ENCODE peak calls at places on chromosomes 12 and 14, in ten cellular contexts. O is mucosa of descending colon; I is AG10803; S is effector memory CD4-positive, alpha-beta T cell; T is Right ventricle myocardium superior; H is upper lobe of right lung; Y is chondrocyte; V is heart right ventricle; J is endothelial cell of umbilical vein; B is left cardiac atrium. K is an unnamed sample.

GRCh38 chr12:6821674-6822433 is at the start of gene GPR162:
- DNase-seq in O (peak), I (peak), S (no peak), T (peak), H (no peak), Y (no peak), V (peak), J (no peak), B (peak), K (peak)

GRCh38 chr12:15600223-15600935 is 188.8 kb downstream of the EPS8 start:
- DNase-seq in O (no peak), I (no peak), S (no peak), T (no peak), H (no peak), Y (no peak), V (no peak), J (no peak), B (no peak), K (no peak)

GRCh38 chr12:45612044-45612794 is 117.3 kb upstream of the ARID2 start:
- DNase-seq in O (no peak), I (peak), S (no peak), T (no peak), H (no peak), Y (no peak), V (no peak), J (peak), B (no peak), K (no peak)

GRCh38 chr12:95674631-95675030 is 115.9 kb downstream of the NTN4 start:
- DNase-seq in O (peak), I (peak), S (no peak), T (no peak), H (no peak), Y (no peak), V (peak), J (peak), B (no peak), K (peak)

GRCh38 chr14:90624732-90625444 is 191.3 kb downstream of the TTC7B start:
- DNase-seq in O (no peak), I (no peak), S (no peak), T (no peak), H (no peak), Y (no peak), V (no peak), J (no peak), B (no peak), K (peak)

GRCh38 chr12:123889848-123890535 is 82.6 kb downstream of the CCDC92 start:
- DNase-seq in O (no peak), I (no peak), S (no peak), T (no peak), H (no peak), Y (peak), V (no peak), J (no peak), B (no peak), K (no peak)

GRCh38 chr12:39329015-39329414 is 113.9 kb downstream of the KIF21A start:
- DNase-seq in O (no peak), I (no peak), S (no peak), T (no peak), H (no peak), Y (no peak), V (no peak), J (no peak), B (no peak), K (no peak)

GRCh38 chr12:116381744-116382455 is 104.4 kb upstream of the MED13L start:
- DNase-seq in O (no peak), I (peak), S (no peak), T (no peak), H (no peak), Y (peak), V (no peak), J (peak), B (no peak), K (no peak)

GRCh38 chr14:59221558-59221957 is 33.1 kb downstream of the DAAM1 start:
- DNase-seq in O (no peak), I (peak), S (no peak), T (no peak), H (no peak), Y (no peak), V (no peak), J (no peak), B (no peak), K (no peak)